ENCODE peak calls at places on chromosomes 16 and 17, in six cellular contexts. E is posterior cingulate gyrus; I is MV-4-11; O is EH; U is naive thymus-derived CD8-positive, alpha-beta T cell; F is amniotic epithelial cell. Q is an unnamed sample.

GRCh38 chr16:3007957-3008748 is 4.6 kb upstream of the CLDN9 start:
- DNase-seq in E (no peak), I (peak; percentile 61), O (no peak), U (no peak), F (no peak), Q (no peak)

GRCh38 chr17:74024871-74025531 is 178.5 kb upstream of the RPL38 start:
- DNase-seq in E (no peak), I (no peak), O (no peak), U (no peak), F (no peak), Q (no peak)

GRCh38 chr17:44775838-44776621 is 17.2 kb downstream of the ADAM11 start:
- DNase-seq in E (no peak), I (peak; percentile 46), O (no peak), U (no peak), F (no peak), Q (no peak)

GRCh38 chr17:7476474-7476873 is 3.0 kb downstream of the ZBTB4 start:
- DNase-seq in E (no peak), I (no peak), O (peak; percentile 61), U (no peak), F (peak; percentile 53), Q (no peak)

GRCh38 chr17:75684924-75685323 is 17.8 kb downstream of the SAP30BP start:
- DNase-seq in E (no peak), I (no peak), O (peak; percentile 83), U (no peak), F (peak; percentile 75), Q (no peak)

GRCh38 chr16:71351558-71351901 is 7.0 kb upstream of the CALB2 start:
- DNase-seq in E (no peak), I (no peak), O (no peak), U (no peak), F (no peak), Q (no peak)

GRCh38 chr17:880074-880870 is 98.1 kb downstream of the MRM3 start:
- DNase-seq in E (no peak), I (no peak), O (peak; percentile 66), U (no peak), F (peak; percentile 44), Q (no peak)

GRCh38 chr17:19411641-19412040 is 609 bp downstream of the RNF112 start:
- DNase-seq in E (peak; percentile 53), I (no peak), O (no peak), U (no peak), F (no peak), Q (no peak)

GRCh38 chr17:76501018-76501826 is at the start of gene RHBDF2:
- DNase-seq in E (peak; percentile 51), I (peak; percentile 78), O (peak; percentile 85), U (peak; percentile 96), F (peak; percentile 50), Q (peak; percentile 94)

GRCh38 chr17:17408236-17408794 is 68.5 kb upstream of the MED9 start:
- DNase-seq in E (no peak), I (peak; percentile 76), O (peak; percentile 22), U (no peak), F (peak; percentile 83), Q (peak; percentile 53)

GRCh38 chr16:89921699-89922476 is 1.3 kb upstream of the TUBB3 start:
- DNase-seq in E (no peak), I (peak; percentile 61), O (peak; percentile 98), U (no peak), F (peak; percentile 90), Q (peak; percentile 80)

GRCh38 chr16:85674828-85675227 is 13.9 kb downstream of the GINS2 start:
- DNase-seq in E (no peak), I (no peak), O (no peak), U (no peak), F (no peak), Q (no peak)

GRCh38 chr16:86018487-86018886 is 119.5 kb downstream of the IRF8 start:
- DNase-seq in E (no peak), I (peak; percentile 93), O (peak; percentile 47), U (no peak), F (peak; percentile 31), Q (peak; percentile 20)

GRCh38 chr17:64128787-64129514 is 993 bp downstream of the ERN1 start:
- DNase-seq in E (no peak), I (no peak), O (peak; percentile 65), U (no peak), F (peak; percentile 47), Q (no peak)